ENCODE peak calls at places on chromosomes 11 and 22, in seven cellular contexts. K, P, M, G, V, Y and L are unnamed samples.

GRCh38 chr22:33034753-33035152 is 23.4 kb downstream of the SYN3 start:
- DNase-seq in M (no peak), G (no peak), K (no peak), V (no peak), Y (no peak), P (no peak), L (no peak)

GRCh38 chr22:42856179-42856864 is 751 bp downstream of the ARFGAP3 start:
- DNase-seq in K (peak), P (peak), Y (peak), V (no peak), M (peak), G (no peak), L (no peak)

GRCh38 chr11:114284021-114284420 is 12.2 kb upstream of the NNMT start:
- DNase-seq in M (no peak), K (no peak), Y (no peak), V (no peak), G (no peak), P (no peak), L (no peak)

GRCh38 chr11:34439521-34440258 is 956 bp downstream of the CAT start:
- DNase-seq in Y (no peak), M (no peak), P (no peak), K (no peak), V (no peak), G (no peak), L (no peak)

GRCh38 chr11:113474362-113475159 is 637 bp downstream of the DRD2 start:
- DNase-seq in P (peak), K (peak), V (peak), G (peak), M (peak), Y (peak), L (peak)

GRCh38 chr11:69200331-69201047 is 44.8 kb downstream of the SMIM38 start:
- DNase-seq in G (no peak), V (no peak), M (no peak), P (no peak), K (peak), Y (no peak), L (no peak)

GRCh38 chr11:84685149-84685548 is 942.0 kb downstream of the DLG2 start:
- DNase-seq in Y (no peak), V (no peak), M (no peak), P (no peak), K (peak), G (no peak), L (no peak)

GRCh38 chr11:85857098-85857497 is 1.9 kb downstream of the CCDC83 start:
- DNase-seq in V (no peak), M (no peak), K (no peak), G (no peak), P (no peak), Y (no peak), L (no peak)

GRCh38 chr22:50311606-50312351 is 4.3 kb upstream of the PLXNB2 start:
- DNase-seq in K (peak), P (no peak), M (peak), Y (no peak), V (no peak), G (no peak), L (no peak)
- H3K27ac ChIP-seq in K (no peak), P (peak), M (no peak), Y (no peak), V (no peak), G (no peak), L (no peak)

GRCh38 chr11:123654566-123655081 is at the start of gene SCN3B:
- DNase-seq in V (peak), M (peak), Y (no peak), P (peak), K (peak), G (peak), L (peak)
- H3K27ac ChIP-seq in V (no peak), M (peak), Y (no peak), P (peak), K (no peak), G (no peak), L (no peak)

GRCh38 chr11:9639985-9640384 is 23.9 kb upstream of the SWAP70 start:
- DNase-seq in K (no peak), Y (no peak), P (no peak), G (no peak), V (no peak), M (no peak), L (no peak)

GRCh38 chr11:9646324-9646723 is 17.6 kb upstream of the SWAP70 start:
- DNase-seq in V (no peak), M (no peak), P (no peak), K (no peak), Y (no peak), G (no peak), L (no peak)

GRCh38 chr11:9642894-9643293 is 21.0 kb upstream of the SWAP70 start:
- DNase-seq in V (no peak), G (no peak), Y (no peak), K (no peak), P (no peak), M (no peak), L (no peak)

GRCh38 chr11:9639099-9639498 is 24.8 kb upstream of the SWAP70 start:
- DNase-seq in V (no peak), P (no peak), G (no peak), Y (no peak), M (peak), K (no peak), L (no peak)

DNA sequence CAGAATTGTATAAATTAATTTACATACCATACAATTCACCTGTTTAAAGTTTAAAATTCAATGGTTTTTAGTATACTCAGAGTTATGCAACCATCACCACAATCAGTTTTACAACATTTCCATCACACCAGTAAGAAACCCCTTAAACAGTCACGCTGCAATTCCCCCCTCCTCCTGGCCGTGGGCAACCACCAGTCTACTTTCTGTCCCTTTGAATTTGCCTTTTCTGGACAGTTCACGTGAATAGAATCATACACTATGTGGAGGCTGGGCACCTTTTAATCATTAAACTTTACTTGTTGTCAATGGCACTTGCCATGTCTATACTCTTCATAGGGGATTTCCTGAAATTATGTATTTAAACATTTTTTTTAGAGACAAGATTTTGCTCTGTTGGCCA is 20.1 kb upstream of the SWAP70 start:
- DNase-seq in V (no peak), M (no peak), K (no peak), Y (no peak), G (no peak), P (no peak), L (no peak)
- H3K27ac ChIP-seq in V (no peak), M (no peak), K (no peak), Y (no peak), G (no peak), P (no peak), L (no peak)

DNA sequence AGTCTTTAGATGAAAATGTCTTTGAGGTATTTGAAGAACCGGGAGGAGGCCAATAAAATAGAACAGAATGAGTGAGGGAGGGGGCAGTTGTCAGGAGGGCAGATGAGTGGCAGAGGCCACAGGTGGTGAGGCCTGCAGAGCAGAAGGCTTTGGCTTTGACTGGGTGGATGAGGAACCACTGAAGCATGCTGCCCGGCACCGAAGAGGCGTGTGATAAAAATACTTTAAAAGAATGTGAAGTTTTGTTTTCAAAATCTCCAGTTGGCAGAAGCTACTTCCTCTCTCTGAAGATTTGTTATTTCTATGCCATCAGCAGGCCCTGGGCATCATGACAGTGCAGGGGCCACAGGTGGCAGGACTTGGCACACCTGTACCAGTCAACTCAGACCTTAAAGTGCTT is 6.3 kb downstream of the MS4A12 start:
- DNase-seq in Y (no peak), V (no peak), G (no peak), K (no peak), M (no peak), P (no peak), L (no peak)
- H3K27ac ChIP-seq in Y (no peak), V (no peak), G (no peak), K (no peak), M (no peak), P (no peak), L (no peak)

GRCh38 chr22:29032014-29032475 is 29.6 kb downstream of the C22orf31 start:
- DNase-seq in K (no peak), P (no peak), M (no peak), G (no peak), V (no peak), Y (no peak), L (peak)
- H3K27ac ChIP-seq in K (peak), P (peak), M (peak), G (peak), V (peak), Y (no peak), L (no peak)

GRCh38 chr22:48629631-48630443 is 1197.8 kb downstream of the BRD1 start:
- DNase-seq in V (no peak), K (no peak), M (no peak), Y (no peak), P (no peak), G (no peak), L (no peak)
- H3K27ac ChIP-seq in V (no peak), K (no peak), M (no peak), Y (no peak), P (no peak), G (no peak), L (no peak)

DNA sequence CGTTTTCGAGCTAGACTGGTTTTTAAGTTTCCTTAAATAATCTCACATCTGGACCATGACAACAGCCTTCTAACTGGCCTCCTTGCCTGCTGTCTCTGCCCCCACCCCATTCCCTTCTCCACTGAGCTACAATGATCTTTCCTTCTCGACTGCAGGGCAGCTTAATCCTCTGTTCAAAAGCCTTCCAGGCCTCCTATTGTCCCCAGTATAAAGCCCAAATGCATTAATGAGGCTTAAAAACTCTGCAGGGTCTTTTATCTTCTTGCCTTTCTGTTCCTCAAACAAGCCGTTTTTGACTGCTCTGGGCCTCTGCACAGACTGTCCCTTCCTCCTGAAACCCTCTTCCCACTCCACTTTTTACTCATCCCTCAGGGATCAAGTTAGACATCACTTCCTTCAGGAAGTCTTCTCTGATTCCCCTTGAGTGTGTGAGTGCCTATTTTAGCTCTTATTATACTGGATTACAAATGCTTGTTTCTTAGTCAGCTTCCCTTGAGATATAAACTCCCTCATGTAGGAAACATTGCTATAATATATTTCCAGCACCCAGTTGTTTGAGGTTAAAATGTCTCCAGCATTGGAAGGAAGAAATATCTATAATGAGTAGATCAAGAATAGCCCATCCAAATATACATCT is 23.6 kb upstream of the PAMR1 start:
- DNase-seq in Y (no peak), V (no peak), K (peak), M (no peak), P (no peak), G (peak), L (no peak)
- H3K27ac ChIP-seq in Y (no peak), V (peak), K (peak), M (no peak), P (no peak), G (peak), L (no peak)